ENCODE peak calls at places on chromosomes 11 and 22, in seven cellular contexts. One of them, this sample, is unnamed.

GRCh38 chr11:35187996-35188395 is 49.0 kb downstream of the CD44 start:
- DNase-seq in fibroblast of pulmonary artery: no peak
- DNase-seq in A549: no peak
- DNase-seq in neural progenitor cell: no peak
- DNase-seq in heart left ventricle: no peak
- DNase-seq in fibroblast of mammary gland: no peak
- DNase-seq in AG09309: no peak
- DNase-seq in this sample: no peak

GRCh38 chr11:128523616-128524015 is 63.7 kb downstream of the ETS1 start:
- DNase-seq in fibroblast of pulmonary artery: peak
- DNase-seq in A549: no peak
- DNase-seq in neural progenitor cell: no peak
- DNase-seq in heart left ventricle: no peak
- DNase-seq in fibroblast of mammary gland: peak
- DNase-seq in AG09309: no peak
- DNase-seq in this sample: peak

GRCh38 chr22:25113316-25113721 is 86.3 kb upstream of the CRYBB3 start:
- DNase-seq in fibroblast of pulmonary artery: no peak
- DNase-seq in A549: no peak
- DNase-seq in neural progenitor cell: no peak
- DNase-seq in heart left ventricle: no peak
- DNase-seq in fibroblast of mammary gland: no peak
- DNase-seq in AG09309: no peak
- DNase-seq in this sample: no peak

GRCh38 chr11:68338041-68338800 is 25.8 kb downstream of the LRP5 start:
- DNase-seq in fibroblast of pulmonary artery: no peak
- DNase-seq in A549: peak
- DNase-seq in neural progenitor cell: no peak
- DNase-seq in heart left ventricle: no peak
- DNase-seq in fibroblast of mammary gland: peak
- DNase-seq in AG09309: peak
- DNase-seq in this sample: peak

GRCh38 chr11:1656061-1656441 is 26.5 kb downstream of the KRTAP5-5 start:
- DNase-seq in fibroblast of pulmonary artery: no peak
- DNase-seq in A549: no peak
- DNase-seq in neural progenitor cell: no peak
- DNase-seq in heart left ventricle: no peak
- DNase-seq in fibroblast of mammary gland: no peak
- DNase-seq in AG09309: no peak
- DNase-seq in this sample: no peak

GRCh38 chr11:2511421-2512369 is 66.9 kb downstream of the KCNQ1 start:
- DNase-seq in fibroblast of pulmonary artery: no peak
- DNase-seq in A549: no peak
- DNase-seq in neural progenitor cell: peak
- DNase-seq in heart left ventricle: peak
- DNase-seq in fibroblast of mammary gland: no peak
- DNase-seq in AG09309: no peak
- DNase-seq in this sample: no peak

GRCh38 chr11:130449246-130449990 is 973 bp downstream of the ADAMTS15 start:
- DNase-seq in fibroblast of pulmonary artery: no peak
- DNase-seq in A549: no peak
- DNase-seq in neural progenitor cell: peak
- DNase-seq in heart left ventricle: no peak
- DNase-seq in fibroblast of mammary gland: no peak
- DNase-seq in AG09309: no peak
- DNase-seq in this sample: peak

GRCh38 chr22:30872282-30873041 is 96.1 kb downstream of the MORC2 start:
- DNase-seq in fibroblast of pulmonary artery: no peak
- DNase-seq in A549: no peak
- DNase-seq in neural progenitor cell: no peak
- DNase-seq in heart left ventricle: no peak
- DNase-seq in fibroblast of mammary gland: no peak
- DNase-seq in AG09309: no peak
- DNase-seq in this sample: peak

GRCh38 chr11:69140635-69141034 is 15.1 kb upstream of the SMIM38 start:
- DNase-seq in fibroblast of pulmonary artery: no peak
- DNase-seq in A549: no peak
- DNase-seq in neural progenitor cell: no peak
- DNase-seq in heart left ventricle: no peak
- DNase-seq in fibroblast of mammary gland: no peak
- DNase-seq in AG09309: no peak
- DNase-seq in this sample: no peak

DNA sequence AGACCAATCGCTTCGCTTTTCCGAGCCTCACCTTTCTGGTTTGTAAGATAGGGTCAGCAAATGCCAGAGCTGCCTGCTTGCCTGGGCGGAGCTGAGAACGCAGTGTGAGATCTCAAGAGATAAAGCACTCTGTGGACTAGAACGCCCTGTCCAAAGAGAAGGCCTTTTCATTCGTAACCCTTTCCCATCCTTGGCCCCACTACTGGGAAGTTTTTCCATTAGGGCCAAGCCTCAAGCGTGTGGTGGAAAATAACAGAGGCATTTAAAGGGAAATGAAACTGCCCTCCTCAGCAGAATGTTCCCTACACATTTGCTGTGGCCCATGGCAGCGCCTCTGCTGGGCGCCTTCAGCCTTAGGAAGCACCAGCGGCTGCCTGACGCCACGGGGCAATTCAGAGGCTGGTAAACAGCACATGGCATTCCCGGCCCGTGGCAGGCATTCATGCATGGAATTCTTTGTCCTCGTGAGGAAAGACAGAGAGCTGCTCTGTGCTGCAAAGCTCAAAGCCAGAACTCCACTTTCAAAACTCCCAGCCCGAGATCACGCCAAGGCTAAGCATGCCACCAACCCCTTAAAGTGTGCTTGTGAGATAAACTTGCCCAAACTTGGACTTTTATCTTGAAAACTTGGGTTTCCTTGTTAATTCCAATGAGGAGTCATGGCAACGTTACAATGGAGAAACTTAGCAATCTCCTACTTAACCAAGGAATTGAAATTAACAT is 38.1 kb downstream of the AHNAK start:
- DNase-seq in fibroblast of pulmonary artery: peak
- DNase-seq in A549: peak
- DNase-seq in neural progenitor cell: peak
- DNase-seq in heart left ventricle: peak
- DNase-seq in fibroblast of mammary gland: no peak
- DNase-seq in AG09309: peak
- DNase-seq in this sample: peak
- TF ChIP-seq CTCF in fibroblast of pulmonary artery: peak
- TF ChIP-seq CTCF in A549: peak
- TF ChIP-seq CTCF in neural progenitor cell: peak
- TF ChIP-seq CTCF in heart left ventricle: peak
- TF ChIP-seq CTCF in fibroblast of mammary gland: peak
- TF ChIP-seq CTCF in AG09309: peak
- TF ChIP-seq CTCF in this sample: peak

GRCh38 chr11:78351193-78351592 is 66.4 kb downstream of the GAB2 start:
- DNase-seq in fibroblast of pulmonary artery: no peak
- DNase-seq in A549: no peak
- DNase-seq in neural progenitor cell: peak
- DNase-seq in heart left ventricle: no peak
- DNase-seq in fibroblast of mammary gland: no peak
- DNase-seq in AG09309: no peak
- DNase-seq in this sample: no peak

GRCh38 chr11:78349614-78350013 is 68.0 kb downstream of the GAB2 start:
- DNase-seq in fibroblast of pulmonary artery: peak
- DNase-seq in A549: no peak
- DNase-seq in neural progenitor cell: no peak
- DNase-seq in heart left ventricle: peak
- DNase-seq in fibroblast of mammary gland: peak
- DNase-seq in AG09309: no peak
- DNase-seq in this sample: no peak

GRCh38 chr11:78349114-78349513 is 68.5 kb downstream of the GAB2 start:
- DNase-seq in fibroblast of pulmonary artery: no peak
- DNase-seq in A549: no peak
- DNase-seq in neural progenitor cell: no peak
- DNase-seq in heart left ventricle: no peak
- DNase-seq in fibroblast of mammary gland: no peak
- DNase-seq in AG09309: no peak
- DNase-seq in this sample: no peak

GRCh38 chr11:78350646-78351165 is 66.9 kb downstream of the GAB2 start:
- DNase-seq in fibroblast of pulmonary artery: peak
- DNase-seq in A549: no peak
- DNase-seq in neural progenitor cell: peak
- DNase-seq in heart left ventricle: peak
- DNase-seq in fibroblast of mammary gland: peak
- DNase-seq in AG09309: no peak
- DNase-seq in this sample: peak

DNA sequence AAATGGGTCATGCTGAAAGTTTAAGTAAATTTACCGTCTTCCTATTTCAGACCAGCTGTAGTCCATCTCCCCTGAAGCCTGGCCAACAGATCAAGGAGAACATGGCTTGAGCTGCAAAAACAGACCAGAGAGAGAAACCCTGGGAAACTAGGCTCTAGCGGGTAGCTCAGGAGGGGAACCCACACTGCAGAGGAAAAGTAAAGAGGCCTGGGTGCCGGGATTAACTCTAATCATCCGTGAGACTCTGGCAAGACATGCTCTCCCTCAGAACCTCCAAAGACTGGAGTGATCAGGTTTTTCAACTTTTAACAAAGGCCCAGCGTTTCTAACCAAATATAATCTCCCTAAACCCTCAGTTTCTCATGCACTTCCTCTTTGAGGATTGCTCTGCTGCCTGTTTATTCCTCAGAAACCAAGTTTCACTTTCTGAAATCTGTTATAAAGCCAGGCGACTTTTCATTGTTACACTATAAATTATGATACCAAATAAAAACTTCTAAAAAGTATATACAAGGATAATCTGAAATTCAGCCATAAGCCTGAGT is 67.4 kb downstream of the GAB2 start:
- DNase-seq in fibroblast of pulmonary artery: peak
- DNase-seq in A549: no peak
- DNase-seq in neural progenitor cell: peak
- DNase-seq in heart left ventricle: peak
- DNase-seq in fibroblast of mammary gland: peak
- DNase-seq in AG09309: no peak
- DNase-seq in this sample: peak
- H3K4me3 ChIP-seq in fibroblast of pulmonary artery: peak
- H3K4me3 ChIP-seq in A549: no peak
- H3K4me3 ChIP-seq in neural progenitor cell: peak
- H3K4me3 ChIP-seq in heart left ventricle: peak
- H3K4me3 ChIP-seq in fibroblast of mammary gland: no peak
- H3K4me3 ChIP-seq in AG09309: no peak
- H3K4me3 ChIP-seq in this sample: no peak

GRCh38 chr11:72112541-72113136 is at the start of gene ANAPC15:
- DNase-seq in fibroblast of pulmonary artery: peak
- DNase-seq in A549: peak
- DNase-seq in neural progenitor cell: peak
- DNase-seq in heart left ventricle: peak
- DNase-seq in fibroblast of mammary gland: peak
- DNase-seq in AG09309: peak
- DNase-seq in this sample: peak
- TF ChIP-seq CTCF in fibroblast of pulmonary artery: no peak
- TF ChIP-seq CTCF in A549: no peak
- TF ChIP-seq CTCF in neural progenitor cell: no peak
- TF ChIP-seq CTCF in heart left ventricle: no peak
- TF ChIP-seq CTCF in fibroblast of mammary gland: no peak
- TF ChIP-seq CTCF in AG09309: no peak
- TF ChIP-seq CTCF in this sample: no peak

DNA sequence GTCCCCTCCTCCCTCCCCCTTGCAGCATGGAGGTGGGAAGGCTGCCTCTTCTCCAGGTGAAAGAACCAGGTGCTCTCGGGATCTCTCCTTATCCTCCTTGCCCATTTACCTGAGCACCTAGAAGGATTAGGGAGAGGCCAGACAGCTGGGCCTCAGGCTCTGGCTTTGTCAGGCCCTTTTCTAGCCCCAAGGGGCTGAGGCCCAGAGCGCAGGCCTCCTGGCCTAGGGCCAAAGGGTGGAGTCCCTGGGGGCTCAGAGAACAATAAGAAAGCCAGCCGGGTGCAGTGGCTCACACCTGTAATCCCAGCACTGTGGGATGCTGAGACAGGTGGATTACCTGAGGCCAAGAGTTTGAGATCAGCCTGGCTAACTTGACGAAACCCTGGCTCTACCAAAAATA is 5.4 kb upstream of the TTLL1 start:
- DNase-seq in fibroblast of pulmonary artery: no peak
- DNase-seq in A549: no peak
- DNase-seq in neural progenitor cell: no peak
- DNase-seq in heart left ventricle: no peak
- DNase-seq in fibroblast of mammary gland: no peak
- DNase-seq in AG09309: no peak
- DNase-seq in this sample: no peak
- H3K4me3 ChIP-seq in fibroblast of pulmonary artery: no peak
- H3K4me3 ChIP-seq in A549: no peak
- H3K4me3 ChIP-seq in neural progenitor cell: no peak
- H3K4me3 ChIP-seq in heart left ventricle: no peak
- H3K4me3 ChIP-seq in fibroblast of mammary gland: no peak
- H3K4me3 ChIP-seq in AG09309: no peak
- H3K4me3 ChIP-seq in this sample: no peak

DNA sequence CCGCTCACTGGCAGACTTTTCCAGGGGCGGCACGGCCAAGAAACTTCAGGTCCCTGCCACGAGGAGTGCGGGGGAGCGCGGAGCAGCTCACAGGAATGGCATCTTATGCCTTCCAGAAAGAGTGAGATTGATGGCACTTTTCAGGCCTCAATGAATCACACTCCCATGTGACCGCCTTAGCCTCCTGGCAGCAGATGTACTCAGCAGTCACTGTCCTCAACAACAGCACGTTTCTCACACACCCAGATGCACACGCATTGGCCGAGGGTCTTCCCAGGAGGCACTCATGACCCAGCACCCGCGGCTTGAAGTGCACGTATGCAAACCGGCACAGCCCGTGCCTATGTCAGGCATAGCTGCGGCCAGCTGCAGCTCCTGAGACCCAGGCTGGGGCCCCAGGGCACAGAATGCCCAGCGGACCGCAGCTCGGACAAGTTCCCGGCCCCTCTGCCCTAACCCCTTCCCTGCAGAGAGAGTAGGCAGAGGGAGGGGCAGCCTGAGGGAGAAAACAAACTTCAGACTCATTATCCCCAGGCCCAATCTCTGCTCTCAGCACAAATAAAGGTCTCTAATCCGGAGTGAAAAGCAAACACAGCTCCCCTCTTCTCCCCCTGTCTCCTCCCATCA is 48.3 kb downstream of the RPUSD4 start:
- DNase-seq in fibroblast of pulmonary artery: peak
- DNase-seq in A549: peak
- DNase-seq in neural progenitor cell: peak
- DNase-seq in heart left ventricle: no peak
- DNase-seq in fibroblast of mammary gland: peak
- DNase-seq in AG09309: peak
- DNase-seq in this sample: peak
- TF ChIP-seq CTCF in fibroblast of pulmonary artery: no peak
- TF ChIP-seq CTCF in A549: no peak
- TF ChIP-seq CTCF in neural progenitor cell: no peak
- TF ChIP-seq CTCF in heart left ventricle: no peak
- TF ChIP-seq CTCF in fibroblast of mammary gland: no peak
- TF ChIP-seq CTCF in AG09309: peak
- TF ChIP-seq CTCF in this sample: no peak